ENCODE peak calls at places on chromosomes 7 and 10, in nine cellular contexts. D, N, K, R, E, T, V, X and Y are unnamed samples. For H3K27me3, the result is how much of the 10 kb centered on the place peaks cover.

GRCh38 chr10:129511758-129512157 is 44.7 kb downstream of the MGMT start:
- DNase-seq in D (no peak), N (no peak), K (no peak), R (no peak), E (no peak), T (no peak), V (no peak), X (no peak), Y (no peak)

GRCh38 chr10:79025113-79025832 is 43.5 kb upstream of the ZMIZ1 start:
- DNase-seq in D (no peak), N (no peak), K (no peak), R (no peak), E (peak), T (peak), V (no peak), X (no peak), Y (no peak)

GRCh38 chr7:146375155-146375554 is 258.6 kb downstream of the CNTNAP2 start:
- DNase-seq in D (no peak), N (no peak), K (no peak), R (no peak), E (no peak), T (no peak), V (no peak), X (no peak), Y (no peak)

GRCh38 chr10:21572578-21572977 is 38.5 kb downstream of the MLLT10 start:
- DNase-seq in D (peak), N (peak), K (no peak), R (no peak), E (no peak), T (no peak), V (no peak), X (peak), Y (no peak)

GRCh38 chr7:57218196-57218716 is 86.0 kb upstream of the ZNF479 start:
- DNase-seq in D (no peak), N (no peak), K (no peak), R (no peak), E (no peak), T (peak), V (no peak), X (no peak), Y (no peak)

GRCh38 chr7:28556671-28557070 is 144.4 kb downstream of the CREB5 start:
- DNase-seq in D (no peak), N (no peak), K (no peak), R (no peak), E (no peak), T (no peak), V (no peak), X (no peak), Y (no peak)

GRCh38 chr7:151061241-151062110 is 2.1 kb downstream of the SLC4A2 start:
- DNase-seq in D (no peak), N (no peak), K (no peak), R (peak), E (peak), T (no peak), V (no peak), X (no peak), Y (no peak)

GRCh38 chr7:107044347-107045194 is at the start of gene PRKAR2B:
- DNase-seq in D (peak), N (peak), K (peak), R (peak), E (peak), T (peak), V (peak), X (peak), Y (peak)

GRCh38 chr7:127619681-127620405 is 1.9 kb upstream of the PAX4 start:
- DNase-seq in D (no peak), N (no peak), K (peak), R (no peak), E (no peak), T (no peak), V (no peak), X (no peak), Y (peak)

DNA sequence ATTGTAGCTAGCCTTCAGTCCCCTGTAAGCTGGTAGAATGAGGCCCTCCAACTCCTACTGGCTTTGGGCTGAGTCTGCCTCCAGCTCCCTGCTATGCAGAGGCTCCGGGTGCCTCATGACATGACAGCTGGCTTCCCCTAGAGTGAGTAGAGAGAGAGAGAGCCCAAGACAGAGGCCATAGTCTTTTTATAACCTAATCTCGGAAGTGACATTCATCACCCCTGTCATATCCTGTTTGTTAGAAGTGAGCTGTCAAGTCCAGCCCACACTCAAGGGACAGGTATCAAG is 53.9 kb upstream of the CTBP2 start:
- DNase-seq in D (no peak), N (no peak), K (no peak), R (no peak), E (no peak), T (no peak), V (no peak), X (no peak), Y (no peak)
- H3K27me3 ChIP-seq in D (under half), N (under half), K (under half), R (under half), E (under half), T (under half), V (under half), X (under half), Y (under half)

DNA sequence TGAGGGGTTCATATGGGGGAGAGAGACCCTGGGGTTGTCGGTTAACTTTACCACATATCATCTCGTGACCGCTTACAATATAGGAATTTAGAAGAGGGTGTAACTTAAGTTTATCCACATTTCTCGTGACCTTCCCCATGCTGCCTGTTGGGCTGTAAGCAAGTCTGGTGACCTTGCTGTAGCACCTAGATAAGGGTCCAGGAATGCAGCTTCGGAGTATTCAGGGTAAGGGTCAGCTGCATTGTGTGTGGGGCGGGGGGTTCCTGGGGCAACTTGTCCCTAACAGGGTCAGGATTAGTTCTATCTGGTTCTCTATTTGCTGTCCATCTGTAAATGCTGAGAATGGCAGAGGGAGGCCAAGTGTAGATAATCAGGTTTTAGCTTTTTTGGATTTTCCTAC is 1.3 kb upstream of the CHST3 start:
- DNase-seq in D (no peak), N (no peak), K (no peak), R (no peak), E (no peak), T (no peak), V (no peak), X (no peak), Y (no peak)
- H3K4me3 ChIP-seq in D (no peak), N (no peak), K (no peak), R (no peak), E (no peak), T (no peak), V (no peak), X (no peak), Y (no peak)

DNA sequence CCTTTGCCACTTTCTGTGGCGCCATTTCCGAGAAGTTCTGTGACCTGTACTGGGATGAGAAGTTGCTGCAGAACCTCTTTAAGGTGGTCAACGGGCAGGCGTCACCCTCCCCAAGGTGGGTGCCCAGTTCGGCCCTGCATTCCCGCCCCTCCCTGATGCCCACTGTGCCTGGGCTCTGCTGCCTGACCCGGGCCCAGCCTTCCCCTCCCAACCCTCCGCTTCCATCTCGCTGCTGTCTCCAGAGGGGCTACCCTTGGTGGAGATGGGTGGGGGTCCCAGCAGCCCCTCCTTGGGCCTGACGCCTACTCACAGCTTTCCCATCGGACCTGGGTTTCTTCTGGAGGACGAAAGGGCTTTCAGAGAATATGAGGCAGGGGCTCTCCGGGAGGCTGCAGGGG is 30.5 kb upstream of the UTF1 start:
- DNase-seq in D (no peak), N (no peak), K (no peak), R (no peak), E (no peak), T (no peak), V (no peak), X (peak), Y (no peak)
- H3K27me3 ChIP-seq in D (under half), N (under half), K (under half), R (under half), E (under half), T (under half), V (under half), X (under half), Y (under half)

GRCh38 chr10:13890617-13891541 is 304.1 kb downstream of the PRPF18 start:
- DNase-seq in D (peak), N (peak), K (no peak), R (no peak), E (no peak), T (no peak), V (peak), X (no peak), Y (no peak)
- H3K4me3 ChIP-seq in D (peak), N (peak), K (peak), R (peak), E (peak), T (peak), V (peak), X (peak), Y (peak)